ENCODE peak calls at places on chromosomes 12 and 14, in eight cellular contexts. One of them, this sample, is unnamed.

GRCh38 chr12:98671459-98671858 is 26.4 kb downstream of the APAF1 start:
- DNase-seq in stimulated activated CD4-positive, alpha-beta T cell treated with anti-CD3 and anti-CD28 coated beads, Interleukin-12 subunit alpha, Interleukin-12 subunit beta, amount 100 ng/mL, for 4 hours: no peak
- DNase-seq in stimulated activated CD8-positive, alpha-beta memory T cell treated with anti-CD3 and anti-CD28 coated beads, Interleukin-7, amount 100 ng/mL, for 1 hour: no peak
- DNase-seq in T-cell: no peak
- DNase-seq in cardiac muscle cell: peak; percentile 15
- DNase-seq in myocyte: no peak
- DNase-seq in LoVo: no peak
- DNase-seq in Peyer's patch: no peak
- DNase-seq in this sample: no peak

GRCh38 chr14:75283162-75283883 is 4.7 kb downstream of the FOS start:
- DNase-seq in cardiac muscle cell: no peak
- DNase-seq in stimulated activated CD4-positive, alpha-beta T cell treated with anti-CD3 and anti-CD28 coated beads, Interleukin-12 subunit alpha, Interleukin-12 subunit beta, amount 100 ng/mL, for 4 hours: no peak
- DNase-seq in Peyer's patch: no peak
- DNase-seq in stimulated activated CD8-positive, alpha-beta memory T cell treated with anti-CD3 and anti-CD28 coated beads, Interleukin-7, amount 100 ng/mL, for 1 hour: no peak
- DNase-seq in myocyte: peak; percentile 24
- DNase-seq in T-cell: no peak
- DNase-seq in LoVo: peak; percentile 13
- DNase-seq in this sample: no peak

GRCh38 chr14:52399886-52400599 is 85.9 kb downstream of the PTGER2 start:
- DNase-seq in cardiac muscle cell: peak; percentile 17
- DNase-seq in myocyte: peak; percentile 38
- DNase-seq in LoVo: no peak
- DNase-seq in Peyer's patch: no peak
- DNase-seq in stimulated activated CD4-positive, alpha-beta T cell treated with anti-CD3 and anti-CD28 coated beads, Interleukin-12 subunit alpha, Interleukin-12 subunit beta, amount 100 ng/mL, for 4 hours: no peak
- DNase-seq in T-cell: no peak
- DNase-seq in stimulated activated CD8-positive, alpha-beta memory T cell treated with anti-CD3 and anti-CD28 coated beads, Interleukin-7, amount 100 ng/mL, for 1 hour: no peak
- DNase-seq in this sample: no peak

GRCh38 chr12:39062266-39062996 is 157.0 kb upstream of the CPNE8 start:
- DNase-seq in myocyte: no peak
- DNase-seq in stimulated activated CD4-positive, alpha-beta T cell treated with anti-CD3 and anti-CD28 coated beads, Interleukin-12 subunit alpha, Interleukin-12 subunit beta, amount 100 ng/mL, for 4 hours: no peak
- DNase-seq in stimulated activated CD8-positive, alpha-beta memory T cell treated with anti-CD3 and anti-CD28 coated beads, Interleukin-7, amount 100 ng/mL, for 1 hour: no peak
- DNase-seq in Peyer's patch: no peak
- DNase-seq in LoVo: no peak
- DNase-seq in T-cell: no peak
- DNase-seq in cardiac muscle cell: no peak
- DNase-seq in this sample: no peak

GRCh38 chr14:31122921-31123320 is 84.7 kb downstream of the HECTD1 start:
- DNase-seq in stimulated activated CD8-positive, alpha-beta memory T cell treated with anti-CD3 and anti-CD28 coated beads, Interleukin-7, amount 100 ng/mL, for 1 hour: no peak
- DNase-seq in cardiac muscle cell: no peak
- DNase-seq in LoVo: no peak
- DNase-seq in Peyer's patch: no peak
- DNase-seq in myocyte: no peak
- DNase-seq in stimulated activated CD4-positive, alpha-beta T cell treated with anti-CD3 and anti-CD28 coated beads, Interleukin-12 subunit alpha, Interleukin-12 subunit beta, amount 100 ng/mL, for 4 hours: no peak
- DNase-seq in T-cell: no peak
- DNase-seq in this sample: no peak

GRCh38 chr14:70642313-70643235 is 858 bp downstream of the TTC9 start:
- DNase-seq in myocyte: peak; percentile 31
- DNase-seq in LoVo: no peak
- DNase-seq in Peyer's patch: peak; percentile 79
- DNase-seq in T-cell: no peak
- DNase-seq in stimulated activated CD4-positive, alpha-beta T cell treated with anti-CD3 and anti-CD28 coated beads, Interleukin-12 subunit alpha, Interleukin-12 subunit beta, amount 100 ng/mL, for 4 hours: peak; percentile 30
- DNase-seq in cardiac muscle cell: no peak
- DNase-seq in stimulated activated CD8-positive, alpha-beta memory T cell treated with anti-CD3 and anti-CD28 coated beads, Interleukin-7, amount 100 ng/mL, for 1 hour: no peak
- DNase-seq in this sample: no peak

GRCh38 chr12:32981139-32981538 is 84.6 kb upstream of the PKP2 start:
- DNase-seq in cardiac muscle cell: no peak
- DNase-seq in LoVo: no peak
- DNase-seq in stimulated activated CD8-positive, alpha-beta memory T cell treated with anti-CD3 and anti-CD28 coated beads, Interleukin-7, amount 100 ng/mL, for 1 hour: no peak
- DNase-seq in T-cell: no peak
- DNase-seq in myocyte: no peak
- DNase-seq in Peyer's patch: no peak
- DNase-seq in stimulated activated CD4-positive, alpha-beta T cell treated with anti-CD3 and anti-CD28 coated beads, Interleukin-12 subunit alpha, Interleukin-12 subunit beta, amount 100 ng/mL, for 4 hours: no peak
- DNase-seq in this sample: no peak

GRCh38 chr12:128531153-128531552 is 264.2 kb downstream of the TMEM132C start:
- DNase-seq in Peyer's patch: no peak
- DNase-seq in stimulated activated CD4-positive, alpha-beta T cell treated with anti-CD3 and anti-CD28 coated beads, Interleukin-12 subunit alpha, Interleukin-12 subunit beta, amount 100 ng/mL, for 4 hours: no peak
- DNase-seq in LoVo: no peak
- DNase-seq in myocyte: no peak
- DNase-seq in cardiac muscle cell: no peak
- DNase-seq in T-cell: no peak
- DNase-seq in stimulated activated CD8-positive, alpha-beta memory T cell treated with anti-CD3 and anti-CD28 coated beads, Interleukin-7, amount 100 ng/mL, for 1 hour: no peak
- DNase-seq in this sample: no peak

GRCh38 chr12:88325828-88326214 is 183.7 kb downstream of the TMTC3 start:
- DNase-seq in LoVo: no peak
- DNase-seq in Peyer's patch: no peak
- DNase-seq in stimulated activated CD4-positive, alpha-beta T cell treated with anti-CD3 and anti-CD28 coated beads, Interleukin-12 subunit alpha, Interleukin-12 subunit beta, amount 100 ng/mL, for 4 hours: no peak
- DNase-seq in cardiac muscle cell: no peak
- DNase-seq in myocyte: peak; percentile 37
- DNase-seq in T-cell: no peak
- DNase-seq in stimulated activated CD8-positive, alpha-beta memory T cell treated with anti-CD3 and anti-CD28 coated beads, Interleukin-7, amount 100 ng/mL, for 1 hour: no peak
- DNase-seq in this sample: no peak

This sample was measured in A172.